ENCODE peak calls at places on chromosomes 3 and 15, in five cellular contexts. S, J, V, H and Q are unnamed samples.

GRCh38 chr3:107222927-107223326 is 154.3 kb upstream of the CCDC54 start:
- DNase-seq in S (peak), J (no peak), V (peak), H (peak), Q (no peak)

GRCh38 chr15:101174152-101174920 is 77.5 kb downstream of the CHSY1 start:
- DNase-seq in S (no peak), J (no peak), V (no peak), H (no peak), Q (no peak)

GRCh38 chr15:73800662-73801345 is 47.7 kb upstream of the INSYN1 start:
- DNase-seq in S (peak), J (no peak), V (peak), H (no peak), Q (no peak)

GRCh38 chr3:59138966-59139365 is 89.1 kb upstream of the CFAP20DC start:
- DNase-seq in S (no peak), J (no peak), V (no peak), H (no peak), Q (no peak)

GRCh38 chr3:150132101-150132749 is 161.5 kb upstream of the PFN2 start:
- DNase-seq in S (no peak), J (no peak), V (no peak), H (peak), Q (peak)

GRCh38 chr3:80542476-80542875 is 774.7 kb upstream of the ROBO1 start:
- DNase-seq in S (no peak), J (no peak), V (no peak), H (no peak), Q (no peak)

GRCh38 chr3:156772588-156773206 is 53.5 kb upstream of the LEKR1 start:
- DNase-seq in S (peak), J (no peak), V (peak), H (no peak), Q (no peak)

GRCh38 chr15:58213587-58214360 is 75.6 kb downstream of the AQP9 start:
- DNase-seq in S (peak), J (no peak), V (no peak), H (no peak), Q (no peak)

GRCh38 chr3:57112206-57112605 is 51.7 kb downstream of the SPATA12 start:
- DNase-seq in S (no peak), J (peak), V (peak), H (peak), Q (peak)

GRCh38 chr3:38723569-38724391 is 74.3 kb upstream of the SCN5A start:
- DNase-seq in S (no peak), J (no peak), V (no peak), H (no peak), Q (peak)

GRCh38 chr3:95097493-95097892 is 1034.6 kb downstream of the NSUN3 start:
- DNase-seq in S (no peak), J (no peak), V (no peak), H (no peak), Q (no peak)

GRCh38 chr3:55488398-55489055 is 1.4 kb upstream of the WNT5A start:
- DNase-seq in S (peak), J (peak), V (peak), H (peak), Q (peak)

GRCh38 chr15:60649845-60650548 is 171.1 kb upstream of the ICE2 start:
- DNase-seq in S (peak), J (no peak), V (peak), H (no peak), Q (peak)

GRCh38 chr3:81245043-81245442 is 516.4 kb downstream of the GBE1 start:
- DNase-seq in S (no peak), J (no peak), V (no peak), H (no peak), Q (no peak)

GRCh38 chr3:187913617-187914033 is 168.4 kb upstream of the BCL6 start:
- DNase-seq in S (peak), J (no peak), V (peak), H (peak), Q (no peak)

GRCh38 chr3:45187597-45188210 is 38.4 kb downstream of the TMEM158 start:
- DNase-seq in S (no peak), J (no peak), V (no peak), H (no peak), Q (no peak)

GRCh38 chr15:63946524-63947065 is 99.7 kb downstream of the DAPK2 start:
- DNase-seq in S (no peak), J (peak), V (no peak), H (no peak), Q (no peak)

GRCh38 chr15:23869391-23869790 is 182.3 kb upstream of the NDN start:
- DNase-seq in S (no peak), J (peak), V (peak), H (no peak), Q (peak)

GRCh38 chr15:71337197-71337845 is 222.1 kb downstream of the THSD4 start:
- DNase-seq in S (no peak), J (peak), V (peak), H (peak), Q (peak)
- H3K23ac ChIP-seq in S (peak), J (no peak), V (no peak), H (no peak), Q (no peak)

GRCh38 chr3:43079536-43080332 is 26.1 kb downstream of the POMGNT2 start:
- DNase-seq in S (no peak), J (no peak), V (no peak), H (no peak), Q (no peak)

GRCh38 chr3:43077708-43078107 is 28.2 kb downstream of the POMGNT2 start:
- DNase-seq in S (no peak), J (no peak), V (no peak), H (no peak), Q (no peak)

GRCh38 chr3:43082457-43082856 is 23.4 kb downstream of the POMGNT2 start:
- DNase-seq in S (no peak), J (no peak), V (no peak), H (no peak), Q (no peak)

GRCh38 chr3:43081796-43082195 is 24.1 kb downstream of the POMGNT2 start:
- DNase-seq in S (no peak), J (no peak), V (no peak), H (no peak), Q (no peak)

GRCh38 chr3:43080726-43081568 is 24.9 kb downstream of the POMGNT2 start:
- DNase-seq in S (no peak), J (no peak), V (no peak), H (no peak), Q (no peak)
- H3K23ac ChIP-seq in S (no peak), J (no peak), V (no peak), H (no peak), Q (no peak)

GRCh38 chr15:41827880-41828746 is at the start of gene JMJD7:
- DNase-seq in S (peak), J (peak), V (peak), H (peak), Q (peak)
- H3K23ac ChIP-seq in S (peak), J (no peak), V (no peak), H (no peak), Q (peak)

GRCh38 chr15:30992073-30992363 is 590 bp upstream of the MTMR10 start:
- DNase-seq in S (no peak), J (no peak), V (no peak), H (no peak), Q (no peak)
- H3K23ac ChIP-seq in S (peak), J (no peak), V (no peak), H (no peak), Q (no peak)